ENCODE peak calls at places on chromosome 7, in nine cellular contexts. One of them, this sample, is unnamed.

GRCh38 chr7:131546583-131547111 is 9.8 kb downstream of the PODXL start:
- DNase-seq in AG10803: no peak
- DNase-seq in mammary epithelial cell: no peak
- DNase-seq in IMR-90: no peak
- DNase-seq in ascending aorta: no peak
- DNase-seq in left ventricle myocardium inferior: no peak
- DNase-seq in fibroblast of mammary gland: peak; percentile 37
- DNase-seq in fibroblast of the aortic adventitia: no peak
- DNase-seq in NB4: peak; percentile 69
- DNase-seq in this sample: peak; percentile 18

GRCh38 chr7:111424768-111425167 is 137.5 kb downstream of the IMMP2L start:
- DNase-seq in left ventricle myocardium inferior: no peak
- DNase-seq in AG10803: peak; percentile 88
- DNase-seq in IMR-90: peak; percentile 23
- DNase-seq in mammary epithelial cell: peak; percentile 8
- DNase-seq in NB4: no peak
- DNase-seq in fibroblast of the aortic adventitia: peak; percentile 27
- DNase-seq in ascending aorta: no peak
- DNase-seq in fibroblast of mammary gland: peak; percentile 26
- DNase-seq in this sample: peak; percentile 36

GRCh38 chr7:38303866-38304265 is 30.4 kb upstream of the TARP start:
- DNase-seq in ascending aorta: no peak
- DNase-seq in fibroblast of mammary gland: no peak
- DNase-seq in IMR-90: no peak
- DNase-seq in mammary epithelial cell: no peak
- DNase-seq in AG10803: no peak
- DNase-seq in NB4: no peak
- DNase-seq in left ventricle myocardium inferior: no peak
- DNase-seq in fibroblast of the aortic adventitia: no peak
- DNase-seq in this sample: no peak

GRCh38 chr7:1377111-1377909 is 82.0 kb downstream of the MICALL2 start:
- DNase-seq in IMR-90: no peak
- DNase-seq in AG10803: no peak
- DNase-seq in fibroblast of the aortic adventitia: no peak
- DNase-seq in left ventricle myocardium inferior: no peak
- DNase-seq in fibroblast of mammary gland: no peak
- DNase-seq in NB4: peak; percentile 62
- DNase-seq in ascending aorta: no peak
- DNase-seq in mammary epithelial cell: no peak
- DNase-seq in this sample: no peak

GRCh38 chr7:23135765-23136164 is 30.2 kb downstream of the KLHL7 start:
- DNase-seq in fibroblast of mammary gland: no peak
- DNase-seq in IMR-90: peak; percentile 17
- DNase-seq in mammary epithelial cell: no peak
- DNase-seq in left ventricle myocardium inferior: no peak
- DNase-seq in AG10803: no peak
- DNase-seq in NB4: no peak
- DNase-seq in ascending aorta: no peak
- DNase-seq in fibroblast of the aortic adventitia: no peak
- DNase-seq in this sample: no peak

GRCh38 chr7:159116581-159117339 is 27.9 kb downstream of the VIPR2 start:
- DNase-seq in ascending aorta: no peak
- DNase-seq in NB4: no peak
- DNase-seq in AG10803: no peak
- DNase-seq in mammary epithelial cell: no peak
- DNase-seq in fibroblast of the aortic adventitia: no peak
- DNase-seq in fibroblast of mammary gland: no peak
- DNase-seq in IMR-90: no peak
- DNase-seq in left ventricle myocardium inferior: no peak
- DNase-seq in this sample: no peak

GRCh38 chr7:157394246-157395191 is 57.7 kb downstream of the DNAJB6 start:
- DNase-seq in NB4: no peak
- DNase-seq in fibroblast of mammary gland: peak; percentile 71
- DNase-seq in AG10803: no peak
- DNase-seq in left ventricle myocardium inferior: no peak
- DNase-seq in IMR-90: peak; percentile 78
- DNase-seq in ascending aorta: no peak
- DNase-seq in mammary epithelial cell: peak; percentile 17
- DNase-seq in fibroblast of the aortic adventitia: no peak
- DNase-seq in this sample: no peak

GRCh38 chr7:30041526-30042269 is 13.5 kb downstream of the PLEKHA8 start:
- DNase-seq in mammary epithelial cell: no peak
- DNase-seq in ascending aorta: no peak
- DNase-seq in fibroblast of mammary gland: no peak
- DNase-seq in fibroblast of the aortic adventitia: peak; percentile 55
- DNase-seq in AG10803: peak; percentile 59
- DNase-seq in IMR-90: peak; percentile 10
- DNase-seq in NB4: no peak
- DNase-seq in left ventricle myocardium inferior: no peak
- DNase-seq in this sample: no peak

GRCh38 chr7:127478040-127478386 is 85.5 kb upstream of the ZNF800 start:
- DNase-seq in fibroblast of the aortic adventitia: no peak
- DNase-seq in AG10803: no peak
- DNase-seq in IMR-90: no peak
- DNase-seq in NB4: no peak
- DNase-seq in left ventricle myocardium inferior: no peak
- DNase-seq in fibroblast of mammary gland: no peak
- DNase-seq in mammary epithelial cell: no peak
- DNase-seq in ascending aorta: no peak
- DNase-seq in this sample: no peak

GRCh38 chr7:96729795-96730194 is 20.1 kb upstream of the SEM1 start:
- DNase-seq in fibroblast of the aortic adventitia: no peak
- DNase-seq in left ventricle myocardium inferior: no peak
- DNase-seq in IMR-90: no peak
- DNase-seq in mammary epithelial cell: peak; percentile 48
- DNase-seq in ascending aorta: no peak
- DNase-seq in fibroblast of mammary gland: no peak
- DNase-seq in NB4: no peak
- DNase-seq in AG10803: no peak
- DNase-seq in this sample: no peak

GRCh38 chr7:2821842-2822507 is 22.1 kb downstream of the GNA12 start:
- DNase-seq in mammary epithelial cell: peak; percentile 79
- DNase-seq in IMR-90: peak; percentile 91
- DNase-seq in NB4: no peak
- DNase-seq in left ventricle myocardium inferior: no peak
- DNase-seq in fibroblast of the aortic adventitia: peak; percentile 87
- DNase-seq in fibroblast of mammary gland: peak; percentile 88
- DNase-seq in AG10803: peak; percentile 90
- DNase-seq in ascending aorta: no peak
- DNase-seq in this sample: peak; percentile 91

GRCh38 chr7:131149840-131150239 is 177.8 kb upstream of the MKLN1 start:
- DNase-seq in mammary epithelial cell: no peak
- DNase-seq in ascending aorta: no peak
- DNase-seq in AG10803: no peak
- DNase-seq in fibroblast of the aortic adventitia: no peak
- DNase-seq in fibroblast of mammary gland: no peak
- DNase-seq in left ventricle myocardium inferior: no peak
- DNase-seq in IMR-90: no peak
- DNase-seq in NB4: no peak
- DNase-seq in this sample: no peak

GRCh38 chr7:17126413-17127374 is 171.8 kb upstream of the AHR start:
- DNase-seq in NB4: no peak
- DNase-seq in fibroblast of mammary gland: no peak
- DNase-seq in ascending aorta: no peak
- DNase-seq in AG10803: no peak
- DNase-seq in IMR-90: peak; percentile 46
- DNase-seq in fibroblast of the aortic adventitia: no peak
- DNase-seq in left ventricle myocardium inferior: no peak
- DNase-seq in mammary epithelial cell: no peak
- DNase-seq in this sample: no peak

GRCh38 chr7:86130268-86130667 is 513.4 kb upstream of the GRM3 start:
- DNase-seq in mammary epithelial cell: no peak
- DNase-seq in fibroblast of mammary gland: no peak
- DNase-seq in ascending aorta: no peak
- DNase-seq in IMR-90: no peak
- DNase-seq in left ventricle myocardium inferior: no peak
- DNase-seq in NB4: no peak
- DNase-seq in AG10803: no peak
- DNase-seq in fibroblast of the aortic adventitia: no peak
- DNase-seq in this sample: no peak

GRCh38 chr7:143229054-143229790 is 7.4 kb downstream of the TAS2R40 start:
- DNase-seq in ascending aorta: no peak
- DNase-seq in mammary epithelial cell: no peak
- DNase-seq in NB4: no peak
- DNase-seq in fibroblast of mammary gland: no peak
- DNase-seq in AG10803: peak; percentile 15
- DNase-seq in left ventricle myocardium inferior: no peak
- DNase-seq in IMR-90: no peak
- DNase-seq in fibroblast of the aortic adventitia: no peak
- DNase-seq in this sample: no peak

GRCh38 chr7:78607099-78607498 is 808.5 kb downstream of the PHTF2 start:
- DNase-seq in fibroblast of the aortic adventitia: no peak
- DNase-seq in IMR-90: no peak
- DNase-seq in mammary epithelial cell: no peak
- DNase-seq in AG10803: no peak
- DNase-seq in fibroblast of mammary gland: peak; percentile 20
- DNase-seq in left ventricle myocardium inferior: no peak
- DNase-seq in ascending aorta: no peak
- DNase-seq in NB4: peak; percentile 23
- DNase-seq in this sample: no peak

GRCh38 chr7:50595538-50596102 is 30.4 kb upstream of the DDC start:
- DNase-seq in fibroblast of mammary gland: peak; percentile 76
- DNase-seq in mammary epithelial cell: peak; percentile 49
- DNase-seq in IMR-90: peak; percentile 34
- DNase-seq in NB4: peak; percentile 33
- DNase-seq in AG10803: peak; percentile 76
- DNase-seq in fibroblast of the aortic adventitia: peak; percentile 57
- DNase-seq in ascending aorta: no peak
- DNase-seq in left ventricle myocardium inferior: no peak
- DNase-seq in this sample: peak; percentile 76
- TF ChIP-seq CTCF in fibroblast of mammary gland: peak; percentile 59
- TF ChIP-seq CTCF in mammary epithelial cell: peak; percentile 54
- TF ChIP-seq CTCF in IMR-90: peak; percentile 31
- TF ChIP-seq CTCF in NB4: peak; percentile 40
- TF ChIP-seq CTCF in AG10803: peak; percentile 70
- TF ChIP-seq CTCF in fibroblast of the aortic adventitia: peak; percentile 52
- TF ChIP-seq CTCF in ascending aorta: peak; percentile 22
- TF ChIP-seq CTCF in left ventricle myocardium inferior: peak; percentile 40
- TF ChIP-seq CTCF in this sample: peak; percentile 64

GRCh38 chr7:99123571-99124033 is 20.3 kb downstream of the SMURF1 start:
- DNase-seq in ascending aorta: peak; percentile 75
- DNase-seq in NB4: peak; percentile 73
- DNase-seq in mammary epithelial cell: peak; percentile 40
- DNase-seq in fibroblast of the aortic adventitia: peak; percentile 78
- DNase-seq in fibroblast of mammary gland: peak; percentile 65
- DNase-seq in left ventricle myocardium inferior: no peak
- DNase-seq in IMR-90: peak; percentile 57
- DNase-seq in AG10803: peak; percentile 60
- DNase-seq in this sample: peak; percentile 61

GRCh38 chr7:99120503-99120902 is 23.4 kb downstream of the SMURF1 start:
- DNase-seq in NB4: peak; percentile 89
- DNase-seq in fibroblast of mammary gland: no peak
- DNase-seq in fibroblast of the aortic adventitia: peak; percentile 67
- DNase-seq in ascending aorta: no peak
- DNase-seq in IMR-90: peak; percentile 19
- DNase-seq in left ventricle myocardium inferior: no peak
- DNase-seq in mammary epithelial cell: no peak
- DNase-seq in AG10803: peak; percentile 73
- DNase-seq in this sample: peak; percentile 43

GRCh38 chr7:99121496-99122021 is 22.3 kb downstream of the SMURF1 start:
- DNase-seq in mammary epithelial cell: no peak
- DNase-seq in NB4: no peak
- DNase-seq in fibroblast of mammary gland: peak; percentile 74
- DNase-seq in IMR-90: peak; percentile 58
- DNase-seq in ascending aorta: peak; percentile 74
- DNase-seq in fibroblast of the aortic adventitia: peak; percentile 98
- DNase-seq in AG10803: peak; percentile 90
- DNase-seq in left ventricle myocardium inferior: peak; percentile 52
- DNase-seq in this sample: peak; percentile 74

GRCh38 chr7:99122762-99123161 is 21.1 kb downstream of the SMURF1 start:
- DNase-seq in mammary epithelial cell: no peak
- DNase-seq in NB4: no peak
- DNase-seq in fibroblast of mammary gland: no peak
- DNase-seq in ascending aorta: no peak
- DNase-seq in AG10803: no peak
- DNase-seq in IMR-90: no peak
- DNase-seq in fibroblast of the aortic adventitia: no peak
- DNase-seq in left ventricle myocardium inferior: no peak
- DNase-seq in this sample: no peak

GRCh38 chr7:99120916-99121315 is 23.0 kb downstream of the SMURF1 start:
- DNase-seq in ascending aorta: no peak
- DNase-seq in fibroblast of the aortic adventitia: no peak
- DNase-seq in NB4: peak; percentile 21
- DNase-seq in IMR-90: no peak
- DNase-seq in fibroblast of mammary gland: no peak
- DNase-seq in mammary epithelial cell: no peak
- DNase-seq in AG10803: no peak
- DNase-seq in left ventricle myocardium inferior: no peak
- DNase-seq in this sample: no peak
- H3K4me3 ChIP-seq in ascending aorta: peak overlapping the region; percentile 57
- H3K4me3 ChIP-seq in fibroblast of the aortic adventitia: peak overlapping the region; percentile 1
- H3K4me3 ChIP-seq in NB4: peak overlapping the region; percentile 33
- H3K4me3 ChIP-seq in IMR-90: no peak overlapping the region
- H3K4me3 ChIP-seq in fibroblast of mammary gland: no peak overlapping the region
- H3K4me3 ChIP-seq in mammary epithelial cell: no peak overlapping the region
- H3K4me3 ChIP-seq in AG10803: no peak overlapping the region
- H3K4me3 ChIP-seq in left ventricle myocardium inferior: no peak overlapping the region
- H3K4me3 ChIP-seq in this sample: peak overlapping the region; percentile 33

DNA sequence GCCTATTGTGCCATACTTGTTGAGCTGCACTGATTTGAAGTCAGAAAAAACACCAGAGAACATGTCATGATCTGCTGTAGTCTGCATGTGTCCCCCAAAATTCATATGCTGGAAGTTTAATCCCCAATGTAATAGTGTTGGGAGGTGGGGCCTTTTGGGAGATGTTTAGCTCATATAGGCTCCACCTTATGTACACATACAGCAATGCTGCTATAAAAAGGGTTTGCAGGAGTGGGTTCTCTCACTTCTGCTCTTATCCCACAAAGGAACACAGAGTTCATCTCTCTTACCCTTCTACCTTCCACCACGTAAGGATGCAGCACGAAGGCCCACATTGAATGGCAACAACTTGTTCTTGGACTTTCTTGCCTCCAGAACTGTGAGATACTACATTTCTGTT is 23.0 kb downstream of the GPR22 start:
- DNase-seq in fibroblast of mammary gland: no peak
- DNase-seq in fibroblast of the aortic adventitia: no peak
- DNase-seq in AG10803: no peak
- DNase-seq in NB4: no peak
- DNase-seq in mammary epithelial cell: no peak
- DNase-seq in left ventricle myocardium inferior: no peak
- DNase-seq in ascending aorta: no peak
- DNase-seq in IMR-90: no peak
- DNase-seq in this sample: no peak
- TF ChIP-seq CTCF in fibroblast of mammary gland: no peak
- TF ChIP-seq CTCF in fibroblast of the aortic adventitia: no peak
- TF ChIP-seq CTCF in AG10803: no peak
- TF ChIP-seq CTCF in NB4: no peak
- TF ChIP-seq CTCF in mammary epithelial cell: no peak
- TF ChIP-seq CTCF in left ventricle myocardium inferior: no peak
- TF ChIP-seq CTCF in ascending aorta: no peak
- TF ChIP-seq CTCF in IMR-90: no peak
- TF ChIP-seq CTCF in this sample: no peak

DNA sequence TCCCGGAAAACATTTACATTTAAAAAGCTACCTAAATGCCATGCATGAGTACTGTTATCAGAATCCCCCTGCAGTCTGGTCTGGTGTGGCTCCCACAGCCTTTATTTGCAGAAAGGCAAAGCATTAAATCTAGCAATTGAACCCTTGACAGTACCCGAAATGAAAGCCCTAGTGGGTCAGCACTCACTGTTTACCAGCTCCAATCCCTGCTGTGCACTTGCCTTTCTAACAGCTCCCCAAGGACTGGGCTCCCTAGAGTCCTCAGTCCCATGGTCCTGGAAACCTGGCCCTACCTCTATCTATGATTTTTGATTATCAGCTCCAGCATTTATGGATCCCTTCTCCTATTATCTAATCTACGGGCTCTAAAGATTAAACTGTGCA is 1.9 kb upstream of the MACC1 start:
- DNase-seq in fibroblast of mammary gland: no peak
- DNase-seq in ascending aorta: no peak
- DNase-seq in IMR-90: no peak
- DNase-seq in fibroblast of the aortic adventitia: no peak
- DNase-seq in left ventricle myocardium inferior: no peak
- DNase-seq in mammary epithelial cell: no peak
- DNase-seq in NB4: no peak
- DNase-seq in AG10803: no peak
- DNase-seq in this sample: no peak
- H3K4me3 ChIP-seq in fibroblast of mammary gland: no peak overlapping the region
- H3K4me3 ChIP-seq in ascending aorta: no peak overlapping the region
- H3K4me3 ChIP-seq in IMR-90: no peak overlapping the region
- H3K4me3 ChIP-seq in fibroblast of the aortic adventitia: no peak overlapping the region
- H3K4me3 ChIP-seq in left ventricle myocardium inferior: no peak overlapping the region
- H3K4me3 ChIP-seq in mammary epithelial cell: no peak overlapping the region
- H3K4me3 ChIP-seq in NB4: no peak overlapping the region
- H3K4me3 ChIP-seq in AG10803: no peak overlapping the region
- H3K4me3 ChIP-seq in this sample: no peak overlapping the region